ENCODE peak calls at places on chromosomes 16 and 17, in six cellular contexts. T is GM23338, R is HL-60, D is transverse colon, O is stomach, F is HCT116. C is an unnamed sample.

GRCh38 chr16:35795361-35796029 is 2336.1 kb downstream of the TP53TG3F start:
- DNase-seq in T (no peak), R (no peak), D (no peak), O (no peak), F (no peak), C (no peak)

GRCh38 chr16:68473358-68474064 is 25.2 kb upstream of the SMPD3 start:
- DNase-seq in T (no peak), R (no peak), D (no peak), O (no peak), F (no peak), C (peak; percentile 85)

GRCh38 chr17:75477493-75477862 is 21.0 kb downstream of the TMEM94 start:
- DNase-seq in T (no peak), R (no peak), D (no peak), O (no peak), F (no peak), C (no peak)

GRCh38 chr17:68707032-68707431 is 105.9 kb upstream of the FAM20A start:
- DNase-seq in T (peak; percentile 2), R (no peak), D (no peak), O (no peak), F (no peak), C (no peak)

GRCh38 chr17:18967806-18968744 is 16.1 kb downstream of the SLC5A10 start:
- DNase-seq in T (no peak), R (no peak), D (no peak), O (peak; percentile 73), F (no peak), C (no peak)

GRCh38 chr17:37299257-37299985 is 76.4 kb upstream of the C17orf78 start:
- DNase-seq in T (peak; percentile 34), R (no peak), D (no peak), O (no peak), F (no peak), C (no peak)

GRCh38 chr16:5064915-5065314 is 841 bp downstream of the C16orf89 start:
- DNase-seq in T (no peak), R (no peak), D (peak; percentile 63), O (peak; percentile 82), F (no peak), C (peak; percentile 72)

GRCh38 chr16:50263940-50264929 is 2.1 kb upstream of the ADCY7 start:
- DNase-seq in T (no peak), R (no peak), D (no peak), O (no peak), F (no peak), C (no peak)

GRCh38 chr17:73835605-73836004 is 191.4 kb upstream of the SDK2 start:
- DNase-seq in T (no peak), R (no peak), D (no peak), O (no peak), F (no peak), C (no peak)

GRCh38 chr17:73840829-73841228 is 196.6 kb upstream of the SDK2 start:
- DNase-seq in T (no peak), R (no peak), D (no peak), O (no peak), F (no peak), C (no peak)

GRCh38 chr17:73838815-73839214 is 194.6 kb upstream of the SDK2 start:
- DNase-seq in T (no peak), R (no peak), D (no peak), O (no peak), F (no peak), C (no peak)

DNA sequence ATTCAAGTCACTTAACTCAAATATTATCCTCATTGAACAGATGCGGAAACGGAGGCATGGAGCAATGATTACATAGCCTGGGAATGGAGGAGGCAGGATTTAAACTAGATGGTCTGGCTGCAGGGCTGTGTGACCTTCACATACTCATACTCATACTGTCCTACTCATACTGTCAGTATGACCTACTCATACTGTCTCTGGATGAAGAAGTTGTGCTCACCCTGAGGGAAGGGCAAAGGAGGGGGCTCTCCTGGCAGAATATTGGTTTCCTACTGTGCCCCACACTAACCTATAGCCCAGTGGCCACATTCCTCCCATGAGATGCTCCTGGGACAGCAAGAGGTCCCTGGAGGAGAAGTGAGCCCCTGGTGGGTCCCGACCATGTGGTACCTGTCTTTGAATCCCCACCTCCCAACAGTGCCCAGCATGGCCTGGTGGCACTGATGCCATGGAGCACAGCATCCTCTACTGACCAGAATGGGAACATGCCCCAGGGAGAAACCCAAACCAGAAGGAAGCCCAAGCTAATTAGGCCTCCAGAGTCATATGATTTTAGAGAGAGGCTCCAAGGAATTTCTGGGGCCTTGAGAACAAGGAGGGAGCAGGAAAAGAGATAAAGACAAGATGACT is 197.3 kb upstream of the SDK2 start:
- DNase-seq in T (peak; percentile 74), R (no peak), D (peak; percentile 14), O (no peak), F (no peak), C (no peak)
- TF ChIP-seq CTCF in T (peak; percentile 94), R (peak; percentile 81), D (peak; percentile 20), O (no peak), F (peak; percentile 84), C (peak; percentile 47)

GRCh38 chr16:383326-384020 is 1.7 kb upstream of the PGAP6 start:
- DNase-seq in T (peak; percentile 90), R (no peak), D (peak; percentile 82), O (peak; percentile 81), F (peak; percentile 59), C (peak; percentile 76)
- TF ChIP-seq POLR2AphosphoS5 in T (peak; percentile 44), R (no peak), D (peak; percentile 59), O (peak; percentile 78), F (peak; percentile 58), C (no peak)

GRCh38 chr16:685967-686366 is 1.8 kb upstream of the JMJD8 start:
- DNase-seq in T (peak; percentile 61), R (no peak), D (peak; percentile 64), O (peak; percentile 76), F (no peak), C (peak; percentile 45)
- TF ChIP-seq CTCF in T (peak; percentile 76), R (peak; percentile 75), D (peak; percentile 49), O (no peak), F (peak; percentile 69), C (peak; percentile 35)

DNA sequence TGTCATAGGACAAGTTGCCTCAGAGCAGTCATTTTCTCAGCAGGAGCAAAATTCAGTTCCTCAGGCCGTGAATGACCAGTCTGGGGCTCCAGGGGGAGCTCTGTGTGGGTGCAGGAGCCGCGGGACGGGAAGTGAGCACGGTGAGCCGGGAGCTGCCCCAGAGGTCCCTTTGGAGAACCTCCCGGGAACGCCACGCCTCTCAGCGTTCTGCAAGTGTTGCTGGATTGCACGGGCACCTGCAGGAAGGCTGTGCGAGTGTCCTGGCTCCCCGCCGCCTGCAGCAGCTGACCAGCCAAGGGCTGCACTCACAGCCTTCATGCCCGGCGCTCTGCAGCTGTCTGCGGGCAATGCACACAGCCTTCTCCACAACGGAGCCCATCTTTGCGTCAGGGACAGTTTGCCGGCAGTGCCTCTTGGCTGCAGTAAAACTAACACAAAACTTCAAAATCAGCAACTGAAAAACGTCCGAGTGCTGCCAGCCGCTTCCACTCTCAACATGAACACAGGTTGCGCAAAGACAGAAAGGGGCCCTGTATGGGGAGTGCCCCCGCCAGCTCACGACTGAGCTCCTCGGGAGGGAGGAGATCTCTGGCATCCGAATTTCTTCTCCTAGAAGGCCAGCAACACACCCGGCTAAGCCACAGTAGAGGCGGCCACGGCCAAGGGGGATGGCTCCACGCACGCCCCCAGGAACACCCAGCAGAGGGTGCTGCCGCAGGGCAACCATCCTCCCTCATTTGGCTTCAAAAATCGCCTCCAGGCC is 16.0 kb downstream of the NDUFAF8 start:
- DNase-seq in T (peak; percentile 84), R (peak; percentile 71), D (peak; percentile 87), O (peak; percentile 96), F (no peak), C (peak; percentile 96)
- TF ChIP-seq POLR2AphosphoS5 in T (no peak), R (peak; percentile 14), D (peak; percentile 18), O (peak; percentile 52), F (no peak), C (no peak)

DNA sequence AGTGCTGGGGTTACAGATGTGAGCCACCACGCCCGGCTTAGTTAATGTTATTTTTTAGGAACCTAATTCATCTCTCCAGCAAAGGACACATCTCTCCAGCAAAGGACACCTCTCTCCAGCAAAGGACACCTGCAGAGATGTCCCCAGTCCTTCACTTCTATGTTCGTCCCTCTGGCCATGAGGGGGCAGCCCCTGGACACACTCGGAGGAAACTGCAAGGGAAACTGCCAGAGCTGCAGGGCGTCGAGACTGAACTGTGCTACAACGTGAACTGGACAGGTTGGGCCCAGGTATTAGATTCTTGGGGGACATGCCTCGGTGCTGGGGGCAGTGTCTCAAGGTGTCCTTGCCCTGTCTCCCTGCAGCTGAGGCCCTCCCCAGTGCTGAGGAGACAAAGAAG is 4.7 kb downstream of the PFAS start:
- DNase-seq in T (no peak), R (no peak), D (no peak), O (no peak), F (peak; percentile 13), C (peak; percentile 25)
- TF ChIP-seq CTCF in T (peak; percentile 37), R (no peak), D (no peak), O (no peak), F (peak; percentile 40), C (peak; percentile 60)

GRCh38 chr16:84548508-84548907 is 44.0 kb upstream of the MEAK7 start:
- DNase-seq in T (no peak), R (no peak), D (no peak), O (no peak), F (no peak), C (peak; percentile 52)

GRCh38 chr16:84547539-84548058 is 43.1 kb upstream of the MEAK7 start:
- DNase-seq in T (no peak), R (no peak), D (no peak), O (no peak), F (no peak), C (no peak)

GRCh38 chr16:84548971-84549844 is 44.7 kb upstream of the MEAK7 start:
- DNase-seq in T (no peak), R (no peak), D (no peak), O (no peak), F (no peak), C (peak; percentile 39)

GRCh38 chr16:84545114-84545737 is 40.8 kb upstream of the MEAK7 start:
- DNase-seq in T (no peak), R (no peak), D (no peak), O (no peak), F (no peak), C (no peak)

DNA sequence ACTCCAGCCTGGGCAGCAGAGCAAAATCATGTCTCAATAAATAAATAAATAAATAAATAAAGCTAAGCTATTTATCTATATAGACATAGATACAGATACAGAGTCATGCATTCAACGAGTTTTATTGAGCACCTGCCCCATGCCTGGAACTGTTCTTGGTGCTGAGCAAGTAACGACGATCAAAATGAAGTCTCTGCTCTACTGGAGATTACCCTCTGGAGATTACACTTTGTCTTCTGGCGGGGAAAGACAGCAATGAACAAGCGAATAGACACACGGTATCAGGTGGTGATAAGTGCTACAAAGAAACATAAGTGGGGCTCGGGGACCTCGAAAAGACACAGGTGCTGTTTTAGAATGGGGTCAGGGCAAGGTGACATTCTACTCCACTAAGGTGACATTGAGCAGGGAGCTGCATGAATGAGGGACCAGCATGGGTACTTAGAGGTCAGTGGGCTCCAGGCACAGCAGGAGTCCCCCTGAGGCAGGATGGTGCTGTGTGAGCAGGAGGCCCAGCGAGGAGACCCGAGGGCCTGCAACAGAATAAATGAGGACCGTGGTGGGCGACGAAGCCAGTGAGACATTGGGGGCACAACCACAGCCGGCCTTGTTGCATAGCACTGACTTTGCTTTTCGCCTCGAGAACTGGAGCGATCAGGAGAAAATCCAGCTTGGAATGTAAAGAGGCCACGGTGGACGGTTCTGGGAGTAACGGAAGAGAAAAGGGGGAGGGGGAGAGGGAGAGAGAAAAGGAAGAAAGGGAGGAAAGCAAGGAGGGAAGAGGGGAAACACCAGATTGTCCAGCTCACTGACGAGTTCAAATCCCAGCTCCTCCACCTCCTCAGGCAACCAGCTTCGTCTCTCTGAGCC is 42.4 kb upstream of the MEAK7 start:
- DNase-seq in T (no peak), R (no peak), D (no peak), O (no peak), F (no peak), C (no peak)
- TF ChIP-seq POLR2AphosphoS5 in T (no peak), R (no peak), D (no peak), O (no peak), F (no peak), C (no peak)

C was measured in upper lobe of left lung.